ENCODE peak calls at places on chromosomes 4 and X, in four cellular contexts. One of them, this sample, is unnamed. For H3K27me3 and H3K9me3, the result is how much of the 10 kb centered on the place peaks cover.

GRCh38 chr4:80926446-80926845 is 104.1 kb upstream of the BMP3 start:
- DNase-seq in tibial artery: no peak
- DNase-seq in PC-3: peak
- DNase-seq in cardiac muscle cell: no peak
- DNase-seq in this sample: no peak

GRCh38 chrX:147899715-147900114 is 12.0 kb upstream of the FMR1 start:
- DNase-seq in tibial artery: no peak
- DNase-seq in PC-3: no peak
- DNase-seq in cardiac muscle cell: no peak
- DNase-seq in this sample: peak

GRCh38 chr4:52265781-52266525 is 214.8 kb downstream of the SPATA18 start:
- DNase-seq in PC-3: peak
- DNase-seq in tibial artery: no peak
- DNase-seq in cardiac muscle cell: no peak
- DNase-seq in this sample: no peak

GRCh38 chr4:159097785-159098184 is 5.1 kb upstream of the RAPGEF2 start:
- DNase-seq in cardiac muscle cell: no peak
- DNase-seq in PC-3: no peak
- DNase-seq in tibial artery: no peak
- DNase-seq in this sample: no peak

GRCh38 chr4:106369456-106370060 is 980 bp upstream of the GIMD1 start:
- DNase-seq in PC-3: peak
- DNase-seq in tibial artery: no peak
- DNase-seq in cardiac muscle cell: peak
- DNase-seq in this sample: peak

GRCh38 chrX:1649623-1650022 is 34.8 kb downstream of the ASMT start:
- DNase-seq in cardiac muscle cell: no peak
- DNase-seq in PC-3: no peak
- DNase-seq in tibial artery: no peak
- DNase-seq in this sample: peak

GRCh38 chr4:184279496-184280082 is 61.9 kb upstream of the ENPP6 start:
- DNase-seq in tibial artery: no peak
- DNase-seq in PC-3: no peak
- DNase-seq in cardiac muscle cell: no peak
- DNase-seq in this sample: no peak

GRCh38 chrX:154459843-154460242 is 1.8 kb downstream of the PLXNA3 start:
- DNase-seq in PC-3: no peak
- DNase-seq in tibial artery: no peak
- DNase-seq in cardiac muscle cell: no peak
- DNase-seq in this sample: no peak

GRCh38 chrX:68992998-68993397 is 164.2 kb downstream of the EFNB1 start:
- DNase-seq in tibial artery: no peak
- DNase-seq in PC-3: no peak
- DNase-seq in cardiac muscle cell: no peak
- DNase-seq in this sample: no peak

GRCh38 chr4:6722891-6723290 is 6.9 kb downstream of the BLOC1S4 start:
- DNase-seq in cardiac muscle cell: no peak
- DNase-seq in PC-3: no peak
- DNase-seq in tibial artery: no peak
- DNase-seq in this sample: no peak

GRCh38 chr4:119823045-119823444 is 194.4 kb upstream of the PDE5A start:
- DNase-seq in PC-3: no peak
- DNase-seq in tibial artery: no peak
- DNase-seq in cardiac muscle cell: no peak
- DNase-seq in this sample: no peak

GRCh38 chr4:76546282-76547166 is 111.5 kb downstream of the SHROOM3 start:
- DNase-seq in tibial artery: peak
- DNase-seq in PC-3: peak
- DNase-seq in cardiac muscle cell: no peak
- DNase-seq in this sample: peak

GRCh38 chr4:55834086-55834795 is 14.7 kb downstream of the EXOC1L start:
- DNase-seq in cardiac muscle cell: no peak
- DNase-seq in PC-3: no peak
- DNase-seq in tibial artery: no peak
- DNase-seq in this sample: no peak

GRCh38 chrX:57587607-57588006 is 4.2 kb upstream of the ZXDB start:
- DNase-seq in cardiac muscle cell: no peak
- DNase-seq in PC-3: no peak
- DNase-seq in tibial artery: no peak
- DNase-seq in this sample: no peak

GRCh38 chrX:57586360-57586759 is 5.5 kb upstream of the ZXDB start:
- DNase-seq in PC-3: no peak
- DNase-seq in tibial artery: no peak
- DNase-seq in cardiac muscle cell: no peak
- DNase-seq in this sample: no peak

GRCh38 chrX:57587062-57587461 is 4.7 kb upstream of the ZXDB start:
- DNase-seq in PC-3: no peak
- DNase-seq in cardiac muscle cell: no peak
- DNase-seq in tibial artery: no peak
- DNase-seq in this sample: no peak

GRCh38 chrX:57583477-57583876 is 8.3 kb upstream of the ZXDB start:
- DNase-seq in tibial artery: no peak
- DNase-seq in cardiac muscle cell: no peak
- DNase-seq in PC-3: peak
- DNase-seq in this sample: no peak
- H3K27me3 ChIP-seq in tibial artery: under half
- H3K27me3 ChIP-seq in cardiac muscle cell: under half
- H3K27me3 ChIP-seq in PC-3: under half
- H3K27me3 ChIP-seq in this sample: under half

DNA sequence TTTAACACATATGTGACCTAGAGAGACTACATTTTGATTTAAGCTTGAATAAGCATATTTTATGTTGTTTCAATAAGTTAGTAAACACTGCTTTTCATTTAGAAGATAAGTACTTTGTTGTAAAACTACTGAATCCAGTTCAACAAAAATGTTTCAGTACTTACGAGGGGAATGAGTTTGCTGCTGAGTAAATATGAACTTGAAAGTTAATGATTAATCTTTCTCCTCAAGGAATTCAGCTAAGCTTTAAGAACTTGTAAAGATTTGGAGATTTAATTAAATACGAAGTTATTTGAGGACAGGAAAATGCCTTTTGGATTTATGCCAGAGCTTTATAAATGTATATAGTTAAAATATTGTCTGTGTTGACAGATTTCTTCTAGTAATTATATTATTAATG is 933.0 kb upstream of the LCORL start:
- DNase-seq in tibial artery: no peak
- DNase-seq in PC-3: no peak
- DNase-seq in cardiac muscle cell: no peak
- DNase-seq in this sample: no peak
- H3K9me3 ChIP-seq in tibial artery: under half
- H3K9me3 ChIP-seq in PC-3: under half
- H3K9me3 ChIP-seq in cardiac muscle cell: under half
- H3K9me3 ChIP-seq in this sample: under half

GRCh38 chr4:102809691-102810090 is 17.7 kb downstream of the UBE2D3 start:
- DNase-seq in tibial artery: no peak
- DNase-seq in PC-3: no peak
- DNase-seq in cardiac muscle cell: no peak
- DNase-seq in this sample: no peak
- H3K27me3 ChIP-seq in tibial artery: under half
- H3K27me3 ChIP-seq in PC-3: under half
- H3K27me3 ChIP-seq in cardiac muscle cell: under half
- H3K27me3 ChIP-seq in this sample: under half

GRCh38 chrX:47452112-47452511 is 30.9 kb downstream of the ZNF41 start:
- DNase-seq in tibial artery: no peak
- DNase-seq in PC-3: peak
- DNase-seq in cardiac muscle cell: no peak
- DNase-seq in this sample: no peak

GRCh38 chrX:47446431-47446830 is 36.6 kb downstream of the ZNF41 start:
- DNase-seq in tibial artery: no peak
- DNase-seq in PC-3: peak
- DNase-seq in cardiac muscle cell: no peak
- DNase-seq in this sample: no peak

GRCh38 chrX:47448165-47448806 is 34.7 kb downstream of the ZNF41 start:
- DNase-seq in PC-3: no peak
- DNase-seq in cardiac muscle cell: no peak
- DNase-seq in tibial artery: no peak
- DNase-seq in this sample: no peak

GRCh38 chrX:47446971-47447370 is 36.1 kb downstream of the ZNF41 start:
- DNase-seq in PC-3: peak
- DNase-seq in tibial artery: no peak
- DNase-seq in cardiac muscle cell: no peak
- DNase-seq in this sample: no peak

GRCh38 chrX:47447607-47448006 is 35.4 kb downstream of the ZNF41 start:
- DNase-seq in tibial artery: no peak
- DNase-seq in cardiac muscle cell: no peak
- DNase-seq in PC-3: no peak
- DNase-seq in this sample: no peak
- H3K9me3 ChIP-seq in tibial artery: under half
- H3K9me3 ChIP-seq in cardiac muscle cell: under half
- H3K9me3 ChIP-seq in PC-3: under half
- H3K9me3 ChIP-seq in this sample: under half

GRCh38 chr4:113730467-113731216 is 30.9 kb downstream of the CAMK2D start:
- DNase-seq in cardiac muscle cell: no peak
- DNase-seq in PC-3: no peak
- DNase-seq in tibial artery: no peak
- DNase-seq in this sample: no peak

GRCh38 chr4:113727802-113728201 is 33.7 kb downstream of the CAMK2D start:
- DNase-seq in cardiac muscle cell: no peak
- DNase-seq in PC-3: no peak
- DNase-seq in tibial artery: no peak
- DNase-seq in this sample: no peak

GRCh38 chr4:113738251-113738650 is 23.3 kb downstream of the CAMK2D start:
- DNase-seq in cardiac muscle cell: no peak
- DNase-seq in PC-3: peak
- DNase-seq in tibial artery: no peak
- DNase-seq in this sample: no peak

GRCh38 chr4:113733685-113734084 is 27.9 kb downstream of the CAMK2D start:
- DNase-seq in PC-3: no peak
- DNase-seq in cardiac muscle cell: no peak
- DNase-seq in tibial artery: no peak
- DNase-seq in this sample: no peak

DNA sequence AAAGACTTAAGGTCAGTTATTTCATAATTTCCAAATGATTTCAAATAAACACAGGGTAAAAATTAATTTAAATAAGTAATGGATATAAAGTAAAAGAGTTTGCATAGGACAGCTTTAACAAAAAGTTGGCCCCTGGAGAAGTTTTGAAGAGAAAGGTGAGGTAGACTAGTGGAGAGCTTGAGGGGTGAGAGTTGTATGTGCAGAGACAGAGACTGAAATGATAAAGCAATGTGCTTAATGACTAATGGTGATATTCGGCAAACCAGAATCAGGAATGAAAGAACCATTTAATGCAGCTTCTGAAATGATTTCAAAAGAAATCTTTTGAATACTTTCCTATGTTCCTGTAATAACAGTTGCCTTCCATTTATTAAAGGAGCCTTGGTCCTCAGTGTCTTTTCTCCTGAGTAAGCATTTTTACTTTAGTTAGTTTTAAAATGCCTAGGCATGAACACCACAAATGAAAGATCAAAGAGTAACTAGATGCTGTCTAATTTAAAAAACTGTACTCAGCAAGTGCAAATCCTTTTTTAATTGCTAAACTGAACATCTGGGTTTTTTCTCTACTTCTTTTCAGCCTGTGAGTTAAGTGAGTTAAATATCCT is 28.5 kb downstream of the CAMK2D start:
- DNase-seq in tibial artery: no peak
- DNase-seq in PC-3: no peak
- DNase-seq in cardiac muscle cell: no peak
- DNase-seq in this sample: no peak
- H3K27me3 ChIP-seq in tibial artery: under half
- H3K27me3 ChIP-seq in PC-3: under half
- H3K27me3 ChIP-seq in cardiac muscle cell: under half
- H3K27me3 ChIP-seq in this sample: under half

GRCh38 chr4:95979961-95980876 is 140.3 kb downstream of the PDHA2 start:
- DNase-seq in cardiac muscle cell: peak
- DNase-seq in tibial artery: no peak
- DNase-seq in PC-3: no peak
- DNase-seq in this sample: no peak
- H3K9me3 ChIP-seq in cardiac muscle cell: under half
- H3K9me3 ChIP-seq in tibial artery: under half
- H3K9me3 ChIP-seq in PC-3: under half
- H3K9me3 ChIP-seq in this sample: under half

GRCh38 chrX:139532834-139533233 is 2.3 kb downstream of the F9 start:
- DNase-seq in cardiac muscle cell: no peak
- DNase-seq in PC-3: no peak
- DNase-seq in tibial artery: no peak
- DNase-seq in this sample: no peak
- H3K27me3 ChIP-seq in cardiac muscle cell: under half
- H3K27me3 ChIP-seq in PC-3: under half
- H3K27me3 ChIP-seq in tibial artery: under half
- H3K27me3 ChIP-seq in this sample: under half

This sample was measured in HAP-1.